ENCODE peak calls at places on chromosomes 3 and 15, in five cellular contexts. One of them, this sample, is unnamed.
A peak's percentile ranks its signal among the peaks of the same experiment; 100 is the strongest.

GRCh38 chr15:70875001-70875782 is 17.0 kb downstream of the THAP10 start:
- DNase-seq in A549: no peak
- DNase-seq in IMR-90: peak; percentile 58
- DNase-seq in GM12878: no peak
- DNase-seq in SK-N-SH: peak; percentile 45
- DNase-seq in this sample: no peak

GRCh38 chr15:81126887-81127286 is 7.2 kb upstream of the CFAP161 start:
- DNase-seq in IMR-90: peak; percentile 41
- DNase-seq in SK-N-SH: no peak
- DNase-seq in GM12878: no peak
- DNase-seq in A549: no peak
- DNase-seq in this sample: no peak

GRCh38 chr3:160577551-160578195 is 12.3 kb upstream of the KPNA4 start:
- DNase-seq in GM12878: no peak
- DNase-seq in IMR-90: peak; percentile 21
- DNase-seq in A549: no peak
- DNase-seq in SK-N-SH: no peak
- DNase-seq in this sample: no peak

GRCh38 chr15:70492240-70493177 is 270.8 kb downstream of the UACA start:
- DNase-seq in GM12878: no peak
- DNase-seq in SK-N-SH: peak; percentile 80
- DNase-seq in A549: peak; percentile 77
- DNase-seq in IMR-90: peak; percentile 81
- DNase-seq in this sample: no peak

GRCh38 chr15:70328137-70329115 is 230.7 kb upstream of the TLE3 start:
- DNase-seq in GM12878: no peak
- DNase-seq in A549: no peak
- DNase-seq in IMR-90: peak; percentile 48
- DNase-seq in SK-N-SH: no peak
- DNase-seq in this sample: no peak

GRCh38 chr3:160480931-160481330 is 31.3 kb upstream of the TRIM59 start:
- DNase-seq in SK-N-SH: no peak
- DNase-seq in A549: no peak
- DNase-seq in GM12878: no peak
- DNase-seq in IMR-90: peak; percentile 40
- DNase-seq in this sample: no peak

GRCh38 chr15:64877435-64877834 is 34.3 kb upstream of the ANKDD1A start:
- DNase-seq in IMR-90: no peak
- DNase-seq in A549: no peak
- DNase-seq in GM12878: no peak
- DNase-seq in SK-N-SH: no peak
- DNase-seq in this sample: no peak

GRCh38 chr3:51535146-51536019 is 3.1 kb upstream of the RAD54L2 start:
- DNase-seq in GM12878: no peak
- DNase-seq in A549: no peak
- DNase-seq in IMR-90: no peak
- DNase-seq in SK-N-SH: no peak
- DNase-seq in this sample: no peak

GRCh38 chr3:189262746-189263145 is 91.0 kb downstream of the TPRG1 start:
- DNase-seq in SK-N-SH: no peak
- DNase-seq in GM12878: no peak
- DNase-seq in A549: no peak
- DNase-seq in IMR-90: no peak
- DNase-seq in this sample: no peak

GRCh38 chr3:87696276-87697013 is 362.4 kb downstream of the CGGBP1 start:
- DNase-seq in A549: no peak
- DNase-seq in SK-N-SH: no peak
- DNase-seq in GM12878: no peak
- DNase-seq in IMR-90: no peak
- DNase-seq in this sample: no peak

DNA sequence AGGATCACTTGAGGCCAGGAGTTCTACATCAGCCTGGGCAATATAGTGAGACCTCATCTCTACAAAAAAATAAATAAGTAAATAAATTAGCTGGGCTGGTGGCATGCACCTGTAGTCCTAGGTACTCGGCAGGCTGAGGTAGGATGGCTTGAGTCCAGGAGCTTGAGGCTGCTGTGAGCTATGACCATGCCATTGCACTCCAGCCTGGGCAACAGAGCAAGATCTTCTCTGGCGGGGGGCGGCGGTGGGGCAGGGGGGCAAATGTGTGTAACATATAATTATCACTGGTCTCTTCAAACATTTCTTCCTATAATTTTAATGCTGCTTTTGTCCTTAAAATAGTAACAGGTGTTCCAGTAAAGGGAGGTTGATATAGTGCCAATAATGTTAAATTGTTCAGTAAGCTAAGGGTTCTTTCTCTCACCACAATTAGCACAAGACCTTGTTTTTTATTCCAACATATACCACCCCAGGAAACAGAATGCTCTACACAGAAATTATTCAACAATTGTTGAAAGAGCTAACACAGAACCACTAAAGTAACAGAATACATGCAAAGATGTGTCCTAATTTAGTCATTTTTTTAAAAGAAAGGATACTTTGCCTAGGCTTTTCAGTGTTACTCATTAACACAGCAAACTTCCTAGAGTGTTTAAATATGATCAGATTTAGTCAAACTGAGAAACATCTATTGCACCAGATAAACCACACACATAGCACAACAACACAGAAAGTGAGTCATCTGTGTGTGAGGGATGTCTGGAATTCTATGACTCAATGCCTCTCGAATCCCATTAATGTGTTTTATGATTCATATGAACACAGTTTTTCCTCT is 29.1 kb downstream of the ANKRD28 start:
- DNase-seq in IMR-90: peak; percentile 97
- DNase-seq in A549: peak; percentile 93
- DNase-seq in GM12878: peak; percentile 65
- DNase-seq in SK-N-SH: no peak
- DNase-seq in this sample: peak; percentile 21
- TF ChIP-seq RCOR1 in IMR-90: no peak
- TF ChIP-seq RCOR1 in A549: no peak
- TF ChIP-seq RCOR1 in GM12878: no peak
- TF ChIP-seq RCOR1 in SK-N-SH: no peak
- TF ChIP-seq RCOR1 in this sample: no peak

GRCh38 chr3:114846252-114846651 is 300.8 kb downstream of the ZBTB20 start:
- DNase-seq in A549: no peak
- DNase-seq in GM12878: no peak
- DNase-seq in SK-N-SH: no peak
- DNase-seq in IMR-90: no peak
- DNase-seq in this sample: no peak

GRCh38 chr3:114847564-114847963 is 299.5 kb downstream of the ZBTB20 start:
- DNase-seq in A549: no peak
- DNase-seq in IMR-90: no peak
- DNase-seq in GM12878: no peak
- DNase-seq in SK-N-SH: no peak
- DNase-seq in this sample: no peak

GRCh38 chr3:114846779-114847178 is 300.3 kb downstream of the ZBTB20 start:
- DNase-seq in A549: no peak
- DNase-seq in IMR-90: peak; percentile 79
- DNase-seq in GM12878: no peak
- DNase-seq in SK-N-SH: no peak
- DNase-seq in this sample: no peak

GRCh38 chr3:114848643-114849350 is 298.3 kb downstream of the ZBTB20 start:
- DNase-seq in IMR-90: no peak
- DNase-seq in SK-N-SH: peak; percentile 15
- DNase-seq in GM12878: no peak
- DNase-seq in A549: no peak
- DNase-seq in this sample: no peak

GRCh38 chr3:114848087-114848486 is 299.0 kb downstream of the ZBTB20 start:
- DNase-seq in A549: no peak
- DNase-seq in SK-N-SH: no peak
- DNase-seq in IMR-90: no peak
- DNase-seq in GM12878: no peak
- DNase-seq in this sample: no peak
- TF ChIP-seq RCOR1 in A549: no peak
- TF ChIP-seq RCOR1 in SK-N-SH: no peak
- TF ChIP-seq RCOR1 in IMR-90: no peak
- TF ChIP-seq RCOR1 in GM12878: no peak
- TF ChIP-seq RCOR1 in this sample: no peak

GRCh38 chr15:89016549-89017041 is 71.7 kb upstream of the ABHD2 start:
- DNase-seq in A549: no peak
- DNase-seq in IMR-90: peak; percentile 40
- DNase-seq in GM12878: no peak
- DNase-seq in SK-N-SH: no peak
- DNase-seq in this sample: no peak
- TF ChIP-seq RCOR1 in A549: no peak
- TF ChIP-seq RCOR1 in IMR-90: no peak
- TF ChIP-seq RCOR1 in GM12878: no peak
- TF ChIP-seq RCOR1 in SK-N-SH: no peak
- TF ChIP-seq RCOR1 in this sample: no peak

GRCh38 chr3:140906785-140907184 is 34.9 kb upstream of the SLC25A36 start:
- DNase-seq in IMR-90: no peak
- DNase-seq in SK-N-SH: no peak
- DNase-seq in A549: no peak
- DNase-seq in GM12878: no peak
- DNase-seq in this sample: no peak
- TF ChIP-seq RCOR1 in IMR-90: no peak
- TF ChIP-seq RCOR1 in SK-N-SH: no peak
- TF ChIP-seq RCOR1 in A549: no peak
- TF ChIP-seq RCOR1 in GM12878: no peak
- TF ChIP-seq RCOR1 in this sample: no peak

GRCh38 chr15:40859206-40859851 is 14.7 kb downstream of the RHOV start:
- DNase-seq in A549: peak; percentile 82
- DNase-seq in IMR-90: peak; percentile 68
- DNase-seq in SK-N-SH: peak; percentile 84
- DNase-seq in GM12878: no peak
- DNase-seq in this sample: peak; percentile 83
- TF ChIP-seq RCOR1 in A549: no peak
- TF ChIP-seq RCOR1 in IMR-90: no peak
- TF ChIP-seq RCOR1 in SK-N-SH: no peak
- TF ChIP-seq RCOR1 in GM12878: peak; percentile 42
- TF ChIP-seq RCOR1 in this sample: peak; percentile 34

GRCh38 chr3:106341090-106341489 is 472.3 kb upstream of the CBLB start:
- DNase-seq in GM12878: no peak
- DNase-seq in A549: no peak
- DNase-seq in SK-N-SH: peak; percentile 78
- DNase-seq in IMR-90: peak; percentile 20
- DNase-seq in this sample: no peak
- TF ChIP-seq RCOR1 in GM12878: no peak
- TF ChIP-seq RCOR1 in A549: no peak
- TF ChIP-seq RCOR1 in SK-N-SH: peak; percentile 99
- TF ChIP-seq RCOR1 in IMR-90: no peak
- TF ChIP-seq RCOR1 in this sample: no peak

DNA sequence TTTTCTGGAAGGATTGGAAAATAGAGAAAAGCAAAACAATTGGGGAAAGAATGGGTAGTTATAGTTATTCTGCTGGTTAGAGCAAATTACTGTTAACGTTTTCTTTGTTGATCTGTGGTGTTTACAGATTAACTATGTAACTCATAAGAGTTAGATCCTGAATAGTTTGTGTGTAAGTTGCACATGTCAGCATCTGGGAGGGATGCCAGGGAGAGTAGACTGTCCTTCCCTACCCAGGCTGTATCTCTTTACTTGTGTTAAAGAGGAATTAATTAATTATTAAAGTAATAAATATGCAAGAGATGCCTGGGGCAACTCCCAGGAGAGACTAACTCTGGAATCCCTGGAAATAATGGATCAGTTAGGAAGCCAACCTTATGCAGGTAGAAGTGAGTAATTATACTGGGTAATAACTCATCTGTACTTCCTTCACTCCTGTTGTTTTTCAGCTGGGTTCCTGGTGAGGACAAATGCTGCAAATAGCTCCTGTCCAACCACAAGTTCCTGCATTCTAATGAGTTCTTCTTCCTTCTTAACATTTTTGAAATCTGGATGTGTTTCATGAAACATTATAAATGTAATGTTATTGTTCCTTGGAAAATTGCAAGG is 18.9 kb downstream of the GHRL start:
- DNase-seq in IMR-90: peak; percentile 48
- DNase-seq in GM12878: no peak
- DNase-seq in SK-N-SH: no peak
- DNase-seq in A549: no peak
- DNase-seq in this sample: no peak
- TF ChIP-seq RCOR1 in IMR-90: no peak
- TF ChIP-seq RCOR1 in GM12878: no peak
- TF ChIP-seq RCOR1 in SK-N-SH: no peak
- TF ChIP-seq RCOR1 in A549: no peak
- TF ChIP-seq RCOR1 in this sample: no peak

DNA sequence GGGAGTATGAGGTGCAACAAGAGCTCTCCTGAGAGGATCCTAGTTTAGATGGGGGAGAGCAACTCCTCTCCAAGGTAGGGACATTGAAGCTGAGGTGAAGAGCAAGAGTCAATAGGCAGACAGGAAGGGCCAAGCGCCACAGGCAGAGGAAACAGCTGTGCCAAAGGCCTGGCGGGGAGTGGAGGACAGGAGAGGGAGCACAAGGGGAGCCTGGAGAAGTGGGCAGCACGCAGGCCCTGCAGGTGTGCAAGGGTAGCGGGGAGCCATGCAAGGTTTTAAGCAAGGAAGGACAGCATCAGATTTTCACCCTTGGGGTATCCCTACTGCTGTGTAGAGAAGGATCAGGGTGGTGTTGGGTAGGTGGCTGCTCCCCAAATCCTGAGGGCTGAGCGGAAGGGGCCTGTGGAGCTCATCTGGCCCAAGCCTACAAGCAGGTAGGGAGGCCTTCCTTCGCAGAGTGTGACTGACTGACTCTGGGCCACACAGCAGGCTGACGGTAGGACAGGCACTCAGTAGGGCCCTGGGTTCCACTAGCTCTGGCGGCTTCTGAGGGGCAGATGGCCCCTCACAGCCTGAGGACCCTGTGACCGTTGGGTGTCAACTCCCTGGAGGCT is 13.3 kb downstream of the CHST13 start:
- DNase-seq in SK-N-SH: no peak
- DNase-seq in IMR-90: no peak
- DNase-seq in GM12878: no peak
- DNase-seq in A549: no peak
- DNase-seq in this sample: no peak
- TF ChIP-seq RCOR1 in SK-N-SH: no peak
- TF ChIP-seq RCOR1 in IMR-90: no peak
- TF ChIP-seq RCOR1 in GM12878: no peak
- TF ChIP-seq RCOR1 in A549: no peak
- TF ChIP-seq RCOR1 in this sample: no peak

DNA sequence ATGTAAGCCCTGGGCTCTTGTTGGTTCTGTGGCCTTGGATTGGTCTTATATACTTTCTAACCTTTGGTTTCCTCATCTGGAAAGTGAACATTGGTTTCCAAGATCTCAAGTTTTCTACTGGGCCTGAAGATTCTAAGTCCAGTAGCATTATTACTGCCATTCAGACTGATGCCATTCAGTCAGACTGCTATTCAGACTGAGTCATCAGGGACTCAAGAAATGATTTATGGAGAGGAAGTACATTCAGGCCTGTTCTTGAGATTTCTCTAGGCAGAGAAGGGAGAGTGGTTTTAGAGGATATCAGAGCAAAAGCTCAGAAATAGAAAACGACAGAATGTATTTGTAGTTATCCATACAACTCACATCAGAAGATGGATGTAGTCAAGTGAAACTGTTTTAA is 557.2 kb downstream of the NR2F2 start:
- DNase-seq in GM12878: no peak
- DNase-seq in IMR-90: no peak
- DNase-seq in A549: no peak
- DNase-seq in SK-N-SH: no peak
- DNase-seq in this sample: no peak
- TF ChIP-seq RCOR1 in GM12878: no peak
- TF ChIP-seq RCOR1 in IMR-90: no peak
- TF ChIP-seq RCOR1 in A549: no peak
- TF ChIP-seq RCOR1 in SK-N-SH: no peak
- TF ChIP-seq RCOR1 in this sample: no peak